ENCODE peak calls at places on chromosomes 4 and X, in eight cellular contexts. A is A549, W is spleen, C is H1, S is testis, L is IMR-90, Z is Peyer's patch, X is adrenal gland. R is an unnamed sample.

GRCh38 chrX:14029039-14029424 is 660 bp downstream of the GEMIN8 start:
- DNase-seq in A (no peak), W (no peak), C (no peak), S (no peak), L (no peak), Z (no peak), X (no peak), R (no peak)

GRCh38 chrX:70554523-70554922 is 109.9 kb downstream of the DLG3 start:
- DNase-seq in A (no peak), W (no peak), C (no peak), S (no peak), L (peak; percentile 1), Z (no peak), X (no peak), R (no peak)

GRCh38 chr4:51842167-51842553 is 793 bp upstream of the DCUN1D4 start:
- DNase-seq in A (no peak), W (peak; percentile 87), C (no peak), S (peak; percentile 46), L (peak; percentile 25), Z (no peak), X (peak; percentile 28), R (no peak)

GRCh38 chrX:39165773-39166172 is 364.5 kb downstream of the MID1IP1 start:
- DNase-seq in A (no peak), W (no peak), C (no peak), S (no peak), L (no peak), Z (no peak), X (no peak), R (no peak)

GRCh38 chr4:70715097-70715496 is 6.7 kb upstream of the RUFY3 start:
- DNase-seq in A (no peak), W (no peak), C (no peak), S (no peak), L (peak; percentile 52), Z (no peak), X (peak; percentile 25), R (no peak)

GRCh38 chrX:13732246-13733067 is 2.0 kb downstream of the TRAPPC2 start:
- DNase-seq in A (no peak), W (no peak), C (no peak), S (no peak), L (no peak), Z (no peak), X (no peak), R (no peak)

GRCh38 chr4:14916554-14917304 is 85.6 kb upstream of the CPEB2 start:
- DNase-seq in A (peak; percentile 51), W (no peak), C (no peak), S (no peak), L (peak; percentile 84), Z (no peak), X (peak; percentile 64), R (no peak)

GRCh38 chr4:152957437-152958185 is 21.5 kb downstream of the FHDC1 start:
- DNase-seq in A (no peak), W (no peak), C (no peak), S (no peak), L (no peak), Z (peak; percentile 92), X (peak; percentile 26), R (no peak)

GRCh38 chrX:12065251-12065650 is 73.0 kb upstream of the FRMPD4 start:
- DNase-seq in A (no peak), W (no peak), C (peak; percentile 3), S (peak; percentile 16), L (peak; percentile 28), Z (no peak), X (no peak), R (no peak)

GRCh38 chr4:164874791-164875190 is 2.2 kb upstream of the APELA start:
- DNase-seq in A (no peak), W (no peak), C (no peak), S (no peak), L (no peak), Z (no peak), X (no peak), R (no peak)

GRCh38 chrX:39705299-39705698 is 392.5 kb downstream of the BCOR start:
- DNase-seq in A (peak; percentile 52), W (no peak), C (no peak), S (peak; percentile 42), L (peak; percentile 88), Z (peak; percentile 84), X (peak; percentile 87), R (peak; percentile 78)

GRCh38 chrX:45851434-45851991 is 650.8 kb upstream of the DIPK2B start:
- DNase-seq in A (peak; percentile 50), W (peak; percentile 80), C (peak; percentile 57), S (peak; percentile 21), L (no peak), Z (peak; percentile 59), X (no peak), R (peak; percentile 87)

GRCh38 chr4:65917486-65917885 is 247.2 kb upstream of the EPHA5 start:
- DNase-seq in A (no peak), W (no peak), C (no peak), S (no peak), L (no peak), Z (no peak), X (no peak), R (no peak)

GRCh38 chrX:132001127-132001526 is 22.0 kb upstream of the STK26 start:
- DNase-seq in A (no peak), W (no peak), C (no peak), S (no peak), L (no peak), Z (no peak), X (no peak), R (no peak)

GRCh38 chr4:2842667-2843022 is 999 bp upstream of the ADD1 start:
- DNase-seq in A (no peak), W (no peak), C (no peak), S (no peak), L (no peak), Z (peak; percentile 28), X (no peak), R (no peak)

GRCh38 chr4:2847297-2847871 is 3.7 kb downstream of the ADD1 start:
- DNase-seq in A (no peak), W (peak; percentile 59), C (no peak), S (no peak), L (no peak), Z (no peak), X (no peak), R (no peak)

GRCh38 chr4:2846172-2846571 is 2.5 kb downstream of the ADD1 start:
- DNase-seq in A (no peak), W (no peak), C (no peak), S (no peak), L (no peak), Z (no peak), X (no peak), R (no peak)

GRCh38 chr4:2843023-2843908 is at the start of gene ADD1:
- DNase-seq in A (peak; percentile 89), W (peak; percentile 96), C (peak; percentile 82), S (peak; percentile 91), L (peak; percentile 91), Z (peak; percentile 95), X (peak; percentile 91), R (peak; percentile 93)

GRCh38 chr4:2843909-2844584 is 403 bp downstream of the ADD1 start:
- DNase-seq in A (no peak), W (peak; percentile 90), C (no peak), S (peak; percentile 69), L (peak; percentile 24), Z (peak; percentile 65), X (peak; percentile 59), R (no peak)
- H3K4me1 ChIP-seq in A (peaks cover 19% of the 10 kb centered on the region), W (peaks cover 88% of the 10 kb centered on the region), C (peaks cover 2% of the 10 kb centered on the region), S (peaks cover 23% of the 10 kb centered on the region), L (peaks cover 11% of the 10 kb centered on the region), Z (no peaks in the 10 kb centered on the region), X (peaks cover 48% of the 10 kb centered on the region), R (peaks cover 43% of the 10 kb centered on the region)

GRCh38 chr4:122827258-122827887 is 742 bp downstream of the FGF2 start:
- DNase-seq in A (peak; percentile 47), W (peak; percentile 81), C (no peak), S (peak; percentile 33), L (peak; percentile 25), Z (peak; percentile 55), X (peak; percentile 13), R (no peak)
- TF ChIP-seq POLR2A in A (no peak), W (no peak), C (no peak), S (no peak), L (no peak), Z (no peak), X (no peak), R (no peak)

DNA sequence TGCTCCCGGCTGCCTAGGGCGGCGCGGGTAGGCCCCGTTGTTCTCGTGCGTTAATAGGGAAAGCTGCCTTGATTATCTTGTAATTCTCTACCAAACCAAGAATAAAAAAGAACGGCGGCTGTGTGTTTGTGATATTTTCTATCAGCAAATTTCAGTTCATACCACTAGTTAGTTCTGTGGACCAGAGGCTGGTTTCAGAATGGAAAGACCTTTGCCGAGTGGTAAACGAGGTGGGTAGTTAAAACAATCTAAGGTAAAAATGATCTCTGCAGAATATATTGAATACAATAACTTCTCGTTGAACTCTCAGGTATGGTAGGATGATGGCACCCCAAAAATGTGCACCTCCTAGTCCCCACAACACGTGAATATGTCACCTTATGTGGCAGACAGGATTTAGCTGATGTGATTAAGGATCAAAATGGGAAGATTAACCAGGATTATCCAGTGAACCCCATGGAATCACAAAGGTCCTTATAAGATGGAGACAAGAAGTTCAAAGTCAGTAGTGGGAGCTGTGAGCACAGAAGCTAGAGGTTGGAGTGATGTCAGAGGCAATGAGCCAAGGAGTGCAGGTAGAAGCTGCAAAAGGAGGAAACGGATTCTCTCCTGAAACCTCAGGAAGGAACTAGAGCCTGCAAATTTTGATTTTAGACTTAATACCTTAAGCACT is 574 bp upstream of the CFAP97 start:
- DNase-seq in A (no peak), W (no peak), C (no peak), S (no peak), L (peak; percentile 21), Z (no peak), X (no peak), R (peak; percentile 40)
- H3K4me1 ChIP-seq in A (peaks cover 27% of the 10 kb centered on the region), W (peaks cover 61% of the 10 kb centered on the region), C (peaks cover 9% of the 10 kb centered on the region), S (peaks cover 9% of the 10 kb centered on the region), L (peaks cover 7% of the 10 kb centered on the region), Z (no peaks in the 10 kb centered on the region), X (peaks cover 22% of the 10 kb centered on the region), R (peaks cover 24% of the 10 kb centered on the region)

GRCh38 chr4:174592256-174592984 is 70.1 kb upstream of the HPGD start:
- DNase-seq in A (no peak), W (no peak), C (no peak), S (no peak), L (no peak), Z (no peak), X (no peak), R (no peak)

GRCh38 chr4:174591243-174592021 is 69.1 kb upstream of the HPGD start:
- DNase-seq in A (no peak), W (no peak), C (no peak), S (no peak), L (no peak), Z (no peak), X (no peak), R (no peak)

GRCh38 chr4:174586651-174587050 is 64.4 kb upstream of the HPGD start:
- DNase-seq in A (no peak), W (no peak), C (no peak), S (no peak), L (no peak), Z (no peak), X (no peak), R (peak; percentile 66)

GRCh38 chr4:174592985-174593335 is 70.7 kb upstream of the HPGD start:
- DNase-seq in A (no peak), W (no peak), C (no peak), S (no peak), L (peak; percentile 12), Z (no peak), X (no peak), R (no peak)

GRCh38 chr4:174590336-174590735 is 68.0 kb upstream of the HPGD start:
- DNase-seq in A (no peak), W (no peak), C (no peak), S (no peak), L (no peak), Z (no peak), X (no peak), R (no peak)
- TF ChIP-seq POLR2A in A (no peak), W (no peak), C (no peak), S (no peak), L (no peak), Z (no peak), X (no peak), R (no peak)

R was measured in upper lobe of left lung.